ENCODE peak calls at places on chromosomes 1 and 21, in eight cellular contexts. X is IMR-90, A is HepG2, K is K562, F is HCT116, L is SK-N-SH, U is GM12878, R is H1. S is an unnamed sample.

GRCh38 chr1:179586107-179586823 is 5.4 kb upstream of the TDRD5 start:
- DNase-seq in U (no peak), A (no peak), F (no peak), R (peak; percentile 84), X (no peak), L (peak; percentile 93), K (peak; percentile 69), S (peak; percentile 44)

GRCh38 chr1:247373721-247374141 is 42.1 kb upstream of the ZNF496 start:
- DNase-seq in R (peak; percentile 89), F (no peak), X (peak; percentile 32), U (no peak), K (peak; percentile 79), L (peak; percentile 38), A (peak; percentile 6), S (no peak)

GRCh38 chr21:44013380-44014088 is 1.4 kb downstream of the TRAPPC10 start:
- DNase-seq in U (peak; percentile 32), K (peak; percentile 47), A (no peak), F (no peak), R (no peak), L (peak; percentile 36), X (peak; percentile 4), S (no peak)

GRCh38 chr1:44778705-44779576 is 3.6 kb downstream of the RPS8 start:
- DNase-seq in X (no peak), A (no peak), R (no peak), K (no peak), F (no peak), U (no peak), L (no peak), S (no peak)

GRCh38 chr1:41614818-41615217 is 130.3 kb upstream of the EDN2 start:
- DNase-seq in U (no peak), F (no peak), R (peak; percentile 11), A (no peak), X (no peak), L (no peak), K (no peak), S (no peak)

GRCh38 chr21:28298251-28298672 is 694.4 kb downstream of the LTN1 start:
- DNase-seq in X (peak; percentile 63), U (no peak), F (no peak), R (no peak), L (no peak), K (no peak), A (no peak), S (no peak)

GRCh38 chr1:52629021-52629643 is 3.8 kb upstream of the SHISAL2A start:
- DNase-seq in K (no peak), F (no peak), U (no peak), A (peak; percentile 41), X (peak; percentile 11), L (peak; percentile 49), R (peak; percentile 53), S (peak; percentile 28)

GRCh38 chr21:40548134-40548533 is 298.8 kb downstream of the DSCAM start:
- DNase-seq in K (no peak), R (peak; percentile 51), U (no peak), X (no peak), F (no peak), A (no peak), L (no peak), S (no peak)

GRCh38 chr1:214552174-214552608 is 789 bp upstream of the PTPN14 start:
- DNase-seq in A (peak; percentile 11), X (peak; percentile 64), R (peak; percentile 67), K (no peak), U (no peak), L (peak; percentile 36), F (peak; percentile 71), S (peak; percentile 59)

DNA sequence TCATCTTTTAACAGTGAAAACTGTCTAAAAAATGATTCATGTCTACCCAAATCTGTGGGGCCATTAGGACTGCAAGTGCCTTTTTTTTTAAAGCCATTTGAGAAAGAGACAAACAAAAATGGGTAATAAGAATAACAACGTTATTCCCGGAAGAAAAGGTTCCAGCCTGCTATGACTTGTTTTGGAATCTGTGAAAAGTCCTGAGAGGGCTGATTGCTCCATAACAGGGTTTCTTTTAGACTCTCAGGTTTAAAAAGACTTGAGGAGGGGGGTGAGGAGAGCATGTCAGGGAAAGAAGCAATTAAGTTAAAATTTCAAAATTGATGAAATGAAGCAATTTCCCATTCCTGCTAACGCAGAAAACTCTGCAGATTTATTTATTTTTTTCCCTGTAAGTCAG is 56.4 kb downstream of the CACHD1 start:
- DNase-seq in F (no peak), L (no peak), K (no peak), R (no peak), A (no peak), U (no peak), X (no peak), S (no peak)
- TF ChIP-seq RAD21 in F (no peak), L (no peak), K (no peak), R (no peak), A (no peak), U (no peak), X (no peak), S (no peak)

GRCh38 chr1:9628541-9629444 is 22.7 kb upstream of the PIK3CD start:
- DNase-seq in K (no peak), U (peak; percentile 72), L (no peak), X (no peak), A (no peak), R (peak; percentile 45), F (no peak), S (no peak)

GRCh38 chr1:9624081-9624480 is 27.4 kb upstream of the PIK3CD start:
- DNase-seq in L (no peak), K (no peak), X (no peak), U (no peak), A (no peak), R (no peak), F (no peak), S (no peak)

GRCh38 chr1:9625761-9626160 is 25.8 kb upstream of the PIK3CD start:
- DNase-seq in A (no peak), U (no peak), X (no peak), L (no peak), F (no peak), K (no peak), R (no peak), S (no peak)

GRCh38 chr1:9629445-9630201 is 21.9 kb upstream of the PIK3CD start:
- DNase-seq in F (no peak), U (peak; percentile 71), L (no peak), R (peak; percentile 49), X (no peak), K (peak; percentile 38), A (no peak), S (no peak)

DNA sequence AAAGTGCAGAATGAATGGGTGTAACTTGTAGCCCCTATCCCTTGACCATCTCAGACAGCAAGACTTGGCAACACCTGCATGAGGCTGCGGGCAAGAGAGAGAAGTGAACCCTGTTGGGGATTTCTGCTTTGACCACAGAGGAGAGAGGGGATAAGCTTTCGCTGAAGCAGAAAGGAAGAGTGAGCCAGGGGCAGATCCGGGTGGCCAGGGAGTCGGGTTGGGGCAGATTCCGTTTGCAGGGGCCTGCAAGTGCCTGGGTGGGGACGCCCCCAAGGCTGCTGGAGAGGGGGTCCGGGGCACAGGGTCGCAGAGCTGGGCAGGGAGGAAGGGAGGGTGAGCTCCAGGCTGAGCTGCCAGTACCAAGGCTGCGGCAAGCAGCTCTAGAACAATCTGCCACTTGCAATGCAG is 25.3 kb upstream of the PIK3CD start:
- DNase-seq in L (peak; percentile 23), X (no peak), U (peak; percentile 80), F (no peak), A (no peak), R (peak; percentile 39), K (no peak), S (no peak)
- TF ChIP-seq RAD21 in L (no peak), X (no peak), U (no peak), F (no peak), A (no peak), R (no peak), K (no peak), S (no peak)

DNA sequence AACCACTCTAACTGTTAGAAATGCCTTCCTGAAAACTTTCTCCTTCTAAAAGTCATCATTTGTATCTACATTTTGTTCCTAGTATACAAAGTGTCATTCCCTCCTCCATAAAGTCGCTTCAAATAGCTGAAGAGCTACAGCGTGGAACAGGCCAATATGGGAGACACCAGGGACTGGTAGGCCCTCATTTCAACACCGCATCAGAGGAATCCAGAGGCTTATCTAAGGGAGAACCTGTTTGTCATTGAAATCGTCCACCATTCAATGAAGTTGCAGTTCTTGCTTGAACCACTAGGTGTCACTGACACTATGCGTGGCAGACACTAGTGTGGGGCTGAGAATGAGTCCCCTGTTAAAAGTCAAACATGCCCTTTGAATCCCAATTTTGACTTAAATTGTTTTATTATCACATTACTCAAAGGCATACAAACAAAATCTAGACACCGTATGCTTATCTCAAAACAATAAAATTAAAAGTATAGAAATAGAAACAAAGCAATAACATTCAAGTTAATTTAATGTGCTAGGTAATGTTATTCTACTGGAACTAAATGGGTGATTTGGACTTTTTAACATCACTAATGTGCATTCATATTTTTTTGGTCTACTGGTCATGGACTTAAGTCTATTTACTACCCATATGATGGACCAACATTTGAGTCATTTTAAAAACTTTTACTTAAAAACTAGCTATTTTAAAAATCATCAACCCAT is 182.3 kb downstream of the FCRL5 start:
- DNase-seq in X (peak; percentile 43), F (peak; percentile 33), A (peak; percentile 52), K (peak; percentile 88), U (peak; percentile 30), L (peak; percentile 51), R (peak; percentile 69), S (peak; percentile 66)
- TF ChIP-seq RAD21 in X (peak; percentile 66), F (peak; percentile 75), A (peak; percentile 45), K (peak; percentile 88), U (peak; percentile 74), L (peak; percentile 64), R (peak; percentile 84), S (peak; percentile 73)

DNA sequence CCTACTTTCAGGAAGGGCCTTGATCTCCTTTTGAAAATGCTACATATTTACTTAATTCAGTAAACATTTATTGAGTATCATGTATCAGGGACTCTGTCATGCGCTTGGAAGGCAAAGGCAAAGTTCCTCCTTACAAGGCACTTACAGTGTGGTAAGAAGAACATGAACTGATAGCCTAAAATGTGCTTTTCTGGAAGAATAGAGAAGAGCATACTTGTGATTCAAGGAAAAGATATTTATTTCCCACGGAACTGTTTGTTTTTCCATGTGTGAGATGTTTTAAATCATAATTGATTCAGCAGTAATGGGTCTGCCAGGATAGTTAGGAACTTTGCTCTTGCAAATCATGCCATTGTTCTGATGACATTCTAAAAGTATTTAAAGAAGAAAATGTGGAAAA is 110.1 kb upstream of the ZNHIT6 start:
- DNase-seq in F (no peak), A (no peak), K (no peak), L (no peak), X (peak; percentile 79), R (no peak), U (no peak), S (no peak)
- TF ChIP-seq RAD21 in F (no peak), A (no peak), K (no peak), L (no peak), X (no peak), R (no peak), U (no peak), S (no peak)

DNA sequence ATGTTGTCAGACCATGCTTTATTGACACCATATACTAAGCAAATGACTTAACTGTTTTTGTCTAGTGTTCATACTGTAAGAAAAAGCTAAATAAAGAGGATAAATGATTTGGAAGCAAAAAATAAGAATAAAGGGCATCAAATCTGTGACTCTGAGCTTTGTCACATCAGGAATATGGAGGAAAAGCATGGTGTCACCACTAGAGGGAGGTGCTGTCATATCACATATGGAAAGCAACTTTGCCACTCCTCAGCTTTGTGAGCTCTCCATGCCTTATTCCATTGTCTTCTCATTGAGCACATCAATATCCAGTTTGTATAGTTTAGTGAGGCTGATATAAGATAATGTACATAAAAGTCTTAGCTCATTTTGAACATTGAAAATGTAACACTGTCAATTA is 20.8 kb upstream of the GBP1 start:
- DNase-seq in R (no peak), L (peak; percentile 62), X (peak; percentile 56), F (peak; percentile 40), A (peak; percentile 52), K (peak; percentile 71), U (no peak), S (no peak)
- TF ChIP-seq RAD21 in R (peak; percentile 85), L (peak; percentile 92), X (peak; percentile 69), F (peak; percentile 88), A (peak; percentile 73), K (peak; percentile 91), U (peak; percentile 79), S (no peak)

GRCh38 chr1:200075938-200076546 is 48.5 kb downstream of the NR5A2 start:
- DNase-seq in X (peak; percentile 79), L (no peak), R (no peak), F (peak; percentile 58), K (no peak), A (peak; percentile 58), U (no peak), S (peak; percentile 59)
- TF ChIP-seq RAD21 in X (no peak), L (no peak), R (no peak), F (no peak), K (no peak), A (no peak), U (no peak), S (peak; percentile 44)

S was measured in A549.